ENCODE peak calls at places on chromosomes 5 and 9, in seven cellular contexts. E, V, F, N, C, Q and U are unnamed samples.

GRCh38 chr9:114803886-114804285 is 2.0 kb downstream of the TNFSF15 start:
- DNase-seq in E (no peak), V (no peak), F (no peak), N (no peak), C (no peak), Q (no peak), U (peak)

GRCh38 chr5:25744908-25745307 is 1100.1 kb upstream of the CDH10 start:
- DNase-seq in E (no peak), V (no peak), F (no peak), N (no peak), C (no peak), Q (no peak), U (no peak)

GRCh38 chr9:110048473-110048975 is 159.4 kb downstream of the C9orf152 start:
- DNase-seq in E (peak), V (peak), F (peak), N (peak), C (peak), Q (peak), U (peak)

GRCh38 chr5:156295434-156295833 is 31.5 kb upstream of the SGCD start:
- DNase-seq in E (no peak), V (no peak), F (no peak), N (no peak), C (no peak), Q (no peak), U (no peak)

GRCh38 chr5:96855041-96855872 is 21.0 kb upstream of the ERAP2 start:
- DNase-seq in E (no peak), V (no peak), F (no peak), N (no peak), C (peak), Q (no peak), U (peak)

GRCh38 chr9:92295827-92296258 is 2.3 kb upstream of the IARS1 start:
- DNase-seq in E (no peak), V (no peak), F (peak), N (peak), C (no peak), Q (no peak), U (no peak)

GRCh38 chr9:87256973-87257372 is 240.7 kb upstream of the DAPK1 start:
- DNase-seq in E (no peak), V (peak), F (no peak), N (no peak), C (no peak), Q (no peak), U (no peak)

GRCh38 chr9:92944921-92945320 is 2.4 kb upstream of the FGD3 start:
- DNase-seq in E (no peak), V (no peak), F (no peak), N (no peak), C (no peak), Q (no peak), U (no peak)

GRCh38 chr5:157516626-157517325 is 56.8 kb downstream of the NIPAL4 start:
- DNase-seq in E (peak), V (peak), F (no peak), N (peak), C (peak), Q (no peak), U (peak)

GRCh38 chr5:106412606-106413005 is 1258.1 kb downstream of the EFNA5 start:
- DNase-seq in E (no peak), V (no peak), F (no peak), N (no peak), C (no peak), Q (no peak), U (no peak)

GRCh38 chr5:74212336-74212735 is 428.2 kb downstream of the ENC1 start:
- DNase-seq in E (no peak), V (no peak), F (peak), N (peak), C (peak), Q (no peak), U (peak)
- TF ChIP-seq CTCF in E (peak), V (peak), F (peak), N (no peak), C (peak), Q (no peak), U (peak)

DNA sequence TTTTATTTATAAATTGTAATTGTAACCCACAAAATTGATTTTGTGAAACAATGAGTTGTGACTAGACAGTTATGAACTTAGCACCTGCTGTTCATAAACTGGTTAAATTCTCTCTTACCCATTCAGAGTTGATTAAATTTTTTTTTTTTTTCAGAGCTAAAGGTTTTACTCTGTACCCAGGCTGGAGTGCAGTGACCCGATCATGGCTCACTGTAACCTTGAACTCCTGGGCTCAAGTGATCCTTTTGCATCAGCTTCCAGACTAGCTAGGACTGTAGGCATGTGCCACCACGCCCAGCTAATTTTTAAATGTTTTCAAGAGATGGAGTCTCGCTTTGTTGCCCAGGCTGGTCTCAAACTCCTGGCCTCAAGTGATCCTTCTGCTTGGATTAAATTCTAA is 1.9 kb downstream of the HSD17B4 start:
- DNase-seq in E (no peak), V (no peak), F (no peak), N (no peak), C (no peak), Q (no peak), U (no peak)
- H3K4me3 ChIP-seq in E (no peak), V (no peak), F (no peak), N (no peak), C (no peak), Q (no peak), U (no peak)

GRCh38 chr9:121838757-121839669 is 187.6 kb downstream of the DAB2IP start:
- DNase-seq in E (no peak), V (no peak), F (no peak), N (no peak), C (no peak), Q (no peak), U (no peak)
- TF ChIP-seq CTCF in E (no peak), V (no peak), F (no peak), N (no peak), C (no peak), Q (no peak), U (no peak)

GRCh38 chr5:149419532-149420485 is 40.7 kb upstream of the IL17B start:
- DNase-seq in E (peak), V (no peak), F (no peak), N (no peak), C (no peak), Q (no peak), U (peak)
- H3K4me3 ChIP-seq in E (peak), V (peak), F (no peak), N (no peak), C (no peak), Q (no peak), U (no peak)